ENCODE peak calls at places on chromosome 13, in ten cellular contexts. P, B, H, K, O, J, D, I, M and S are unnamed samples.

GRCh38 chr13:91417660-91418325 is 19.4 kb downstream of the GPC5 start:
- DNase-seq in M (no peak), H (no peak), I (no peak), K (no peak), O (no peak), B (no peak), P (no peak), J (no peak), D (no peak), S (no peak)

GRCh38 chr13:93744886-93745285 is 518.3 kb downstream of the GPC6 start:
- DNase-seq in M (no peak), J (no peak), I (no peak), K (no peak), D (no peak), P (no peak), B (no peak), O (no peak), H (no peak), S (no peak)

GRCh38 chr13:59533561-59534337 is 630.0 kb downstream of the DIAPH3 start:
- DNase-seq in B (no peak), H (no peak), O (no peak), M (no peak), I (no peak), P (no peak), J (no peak), D (no peak), K (no peak), S (peak; percentile 31)

GRCh38 chr13:113623491-113624234 is 34.3 kb downstream of the ATP4B start:
- DNase-seq in D (no peak), J (no peak), O (no peak), H (no peak), K (no peak), M (no peak), P (peak; percentile 13), I (no peak), B (no peak), S (no peak)

GRCh38 chr13:111387945-111388600 is 67.6 kb downstream of the TEX29 start:
- DNase-seq in D (no peak), O (no peak), P (no peak), B (no peak), H (no peak), M (no peak), J (no peak), K (no peak), I (no peak), S (no peak)

GRCh38 chr13:85772379-85772778 is 26.8 kb downstream of the SLITRK6 start:
- DNase-seq in J (no peak), K (no peak), P (no peak), D (no peak), H (no peak), O (no peak), B (no peak), I (no peak), M (no peak), S (peak; percentile 4)

GRCh38 chr13:113794086-113794485 is 35.1 kb downstream of the TMEM255B start:
- DNase-seq in B (no peak), K (no peak), P (no peak), O (no peak), H (no peak), D (no peak), I (no peak), J (no peak), M (no peak), S (no peak)

GRCh38 chr13:24161010-24161775 is 673 bp downstream of the SPATA13 start:
- DNase-seq in P (no peak), I (peak; percentile 28), J (no peak), D (peak; percentile 67), K (no peak), H (no peak), M (peak; percentile 37), O (peak; percentile 7), B (peak; percentile 45), S (no peak)

GRCh38 chr13:46178143-46178542 is 3.8 kb downstream of the LCP1 start:
- DNase-seq in O (no peak), J (no peak), D (no peak), K (no peak), B (peak; percentile 51), H (no peak), P (no peak), I (no peak), M (no peak), S (no peak)

GRCh38 chr13:40682449-40683240 is 16.2 kb upstream of the FOXO1 start:
- DNase-seq in K (no peak), M (no peak), D (no peak), J (no peak), B (peak; percentile 17), I (no peak), O (no peak), H (no peak), P (peak; percentile 29), S (no peak)